ENCODE peak calls at places on chromosomes 6 and 20, in four cellular contexts. E, V, D and B are unnamed samples.

GRCh38 chr6:99119109-99120031 is 171.6 kb upstream of the FBXL4 start:
- DNase-seq in E (no peak), V (no peak), D (peak), B (peak)

GRCh38 chr6:130148181-130148580 is 74.6 kb downstream of the SAMD3 start:
- DNase-seq in E (no peak), V (no peak), D (no peak), B (no peak)

GRCh38 chr6:34052918-34053608 is 92.8 kb downstream of the GRM4 start:
- DNase-seq in E (no peak), V (no peak), D (no peak), B (no peak)

GRCh38 chr6:12602951-12603710 is 113.4 kb upstream of the PHACTR1 start:
- DNase-seq in E (no peak), V (peak), D (peak), B (no peak)

GRCh38 chr6:154123567-154123966 is 84.5 kb downstream of the OPRM1 start:
- DNase-seq in E (no peak), V (no peak), D (no peak), B (no peak)

GRCh38 chr6:140779991-140780596 is 1352.6 kb upstream of the GJE1 start:
- DNase-seq in E (no peak), V (no peak), D (peak), B (no peak)

GRCh38 chr6:46989384-46989783 is 52.7 kb downstream of the ADGRF1 start:
- DNase-seq in E (no peak), V (peak), D (peak), B (no peak)

GRCh38 chr6:158174024-158174423 is 5.9 kb downstream of the GTF2H5 start:
- DNase-seq in E (no peak), V (no peak), D (no peak), B (no peak)

GRCh38 chr6:137872071-137872470 is 5.0 kb downstream of the TNFAIP3 start:
- DNase-seq in E (no peak), V (no peak), D (no peak), B (no peak)

GRCh38 chr6:44012078-44012493 is 115.2 kb downstream of the MRPL14 start:
- DNase-seq in E (no peak), V (no peak), D (no peak), B (peak)
- H3K27ac ChIP-seq in E (no peak), V (no peak), D (no peak), B (peak)

GRCh38 chr20:1894471-1894950 is 696 bp upstream of the SIRPA start:
- DNase-seq in E (no peak), V (peak), D (peak), B (no peak)
- H3K27ac ChIP-seq in E (peak), V (peak), D (peak), B (peak)

DNA sequence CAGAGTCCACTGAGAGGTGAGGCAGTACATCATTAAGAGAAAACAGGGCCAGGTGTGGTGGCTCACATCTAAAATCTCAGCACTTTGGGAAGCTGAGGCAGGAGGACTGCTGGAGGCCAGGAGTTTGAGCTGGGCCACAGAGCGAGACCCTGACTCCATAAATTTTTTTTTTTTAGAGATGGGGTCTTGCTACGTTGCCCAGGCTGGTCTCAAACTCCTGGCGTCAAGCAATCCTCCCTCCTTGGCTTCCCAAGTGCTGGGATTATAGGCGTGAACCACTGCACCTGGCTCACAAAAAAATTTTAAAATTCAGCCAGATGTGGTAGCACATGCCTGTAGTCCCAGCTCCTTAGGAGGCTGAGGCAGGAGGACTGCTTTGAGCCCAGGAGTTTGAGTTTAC is 17.3 kb downstream of the PPIL1 start:
- DNase-seq in E (no peak), V (no peak), D (no peak), B (no peak)
- H3K27ac ChIP-seq in E (peak), V (no peak), D (no peak), B (no peak)

GRCh38 chr6:41647061-41647511 is 8.8 kb downstream of the MDFI start:
- DNase-seq in E (no peak), V (no peak), D (no peak), B (no peak)
- H3K27ac ChIP-seq in E (no peak), V (no peak), D (no peak), B (no peak)